ENCODE peak calls at places on chromosomes 13 and 19, in four cellular contexts. O, G, B and T are unnamed samples.

GRCh38 chr13:25447396-25447795 is 75.6 kb downstream of the ATP8A2 start:
- DNase-seq in B (no peak), G (no peak), O (no peak), T (no peak)

GRCh38 chr13:101434486-101434885 is 18.0 kb upstream of the ITGBL1 start:
- DNase-seq in B (no peak), O (no peak), G (no peak), T (no peak)

GRCh38 chr13:93603043-93603442 is 376.4 kb downstream of the GPC6 start:
- DNase-seq in B (peak), G (no peak), O (peak), T (no peak)

GRCh38 chr13:31610270-31610998 is 128.9 kb upstream of the RXFP2 start:
- DNase-seq in B (no peak), G (no peak), O (no peak), T (no peak)

GRCh38 chr19:48596679-48597465 is 9.7 kb upstream of the SPACA4 start:
- DNase-seq in B (no peak), O (no peak), G (no peak), T (no peak)

GRCh38 chr13:24053505-24054251 is 106.8 kb upstream of the SPATA13 start:
- DNase-seq in B (peak), O (peak), G (peak), T (peak)

GRCh38 chr19:11191273-11191755 is 6.0 kb downstream of the KANK2 start:
- DNase-seq in B (peak), G (no peak), O (peak), T (no peak)

GRCh38 chr19:3365447-3366103 is 808 bp upstream of the NFIC start:
- DNase-seq in O (peak), G (peak), B (peak), T (no peak)

GRCh38 chr19:47379398-47379938 is 30.4 kb downstream of the DHX34 start:
- DNase-seq in B (no peak), O (no peak), G (no peak), T (no peak)

GRCh38 chr19:42287017-42287825 is 14.7 kb upstream of the PRR19 start:
- DNase-seq in G (no peak), B (no peak), O (no peak), T (no peak)

GRCh38 chr19:41934849-41935374 is 6.7 kb upstream of the ERFL start:
- DNase-seq in O (no peak), G (peak), B (peak), T (peak)

GRCh38 chr19:31648347-31648746 is 299.1 kb upstream of the TSHZ3 start:
- DNase-seq in G (no peak), O (no peak), B (no peak), T (no peak)

GRCh38 chr19:58157045-58157728 is 6.6 kb upstream of the ZNF329 start:
- DNase-seq in B (no peak), O (peak), G (no peak), T (no peak)
- H2AFZ ChIP-seq in B (no peak), O (no peak), G (no peak), T (no peak)

GRCh38 chr19:6458695-6459355 is 767 bp downstream of the SLC25A23 start:
- DNase-seq in O (no peak), B (peak), G (no peak), T (no peak)
- TF ChIP-seq EZH2 in O (no peak), B (no peak), G (no peak), T (no peak)

GRCh38 chr19:16078759-16079707 is 2.7 kb downstream of the TPM4 start:
- DNase-seq in B (peak), G (peak), O (peak), T (peak)
- H3K4me3 ChIP-seq in B (peak), G (peak), O (peak), T (peak)

GRCh38 chr13:44434441-44435141 is 61.0 kb downstream of the SERP2 start:
- DNase-seq in G (no peak), O (no peak), B (no peak), T (no peak)
- H2AFZ ChIP-seq in G (no peak), O (no peak), B (peak), T (peak)

GRCh38 chr19:17680235-17680722 is 7.9 kb downstream of the UNC13A start:
- DNase-seq in G (peak), O (peak), B (peak), T (no peak)
- TF ChIP-seq EZH2 in G (no peak), O (peak), B (no peak), T (no peak)

GRCh38 chr19:8335343-8336071 is 7.6 kb downstream of the KANK3 start:
- DNase-seq in O (peak), G (no peak), B (peak), T (no peak)

GRCh38 chr19:8334458-8335342 is 8.4 kb downstream of the KANK3 start:
- DNase-seq in B (peak), G (peak), O (peak), T (no peak)

GRCh38 chr19:8332976-8333770 is 9.9 kb downstream of the KANK3 start:
- DNase-seq in B (peak), O (peak), G (no peak), T (no peak)

GRCh38 chr19:8336072-8336569 is 6.9 kb downstream of the KANK3 start:
- DNase-seq in O (peak), B (no peak), G (no peak), T (no peak)

DNA sequence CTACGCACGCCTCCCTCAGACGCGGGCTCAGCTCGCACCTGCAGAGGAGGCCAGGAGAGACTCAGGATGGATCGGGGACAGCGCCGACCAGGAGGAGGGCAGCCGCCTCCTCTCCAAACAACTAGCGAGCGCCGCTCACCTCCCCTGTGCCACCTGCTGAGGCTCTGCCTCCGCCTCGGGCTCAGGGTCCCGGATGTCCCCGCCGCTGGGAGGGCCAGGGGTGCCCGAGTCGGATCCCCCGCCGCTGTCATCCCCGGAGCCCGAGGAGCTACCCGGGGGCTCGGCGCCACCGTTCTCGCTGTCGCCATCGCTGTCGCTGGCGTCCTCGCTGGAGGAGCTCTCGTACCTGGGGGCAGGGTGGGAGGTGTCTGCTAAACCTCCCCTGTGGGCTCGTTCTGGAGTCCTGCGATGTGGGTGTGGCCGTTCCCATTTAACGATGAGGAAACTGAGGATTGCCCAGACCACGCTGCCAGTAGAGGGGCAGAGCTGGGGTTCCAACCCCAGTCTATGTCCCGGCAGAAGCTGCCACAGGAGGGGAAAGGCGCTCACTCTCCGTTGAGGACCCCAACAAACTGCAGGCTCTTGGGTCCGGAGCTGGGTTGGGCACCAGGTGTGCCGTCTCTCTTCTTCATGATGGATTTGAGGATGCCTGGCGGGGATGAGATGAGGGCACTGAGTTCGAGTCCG is 9.1 kb downstream of the KANK3 start:
- DNase-seq in O (no peak), G (no peak), B (no peak), T (no peak)
- H3K4me3 ChIP-seq in O (no peak), G (peak), B (no peak), T (no peak)

DNA sequence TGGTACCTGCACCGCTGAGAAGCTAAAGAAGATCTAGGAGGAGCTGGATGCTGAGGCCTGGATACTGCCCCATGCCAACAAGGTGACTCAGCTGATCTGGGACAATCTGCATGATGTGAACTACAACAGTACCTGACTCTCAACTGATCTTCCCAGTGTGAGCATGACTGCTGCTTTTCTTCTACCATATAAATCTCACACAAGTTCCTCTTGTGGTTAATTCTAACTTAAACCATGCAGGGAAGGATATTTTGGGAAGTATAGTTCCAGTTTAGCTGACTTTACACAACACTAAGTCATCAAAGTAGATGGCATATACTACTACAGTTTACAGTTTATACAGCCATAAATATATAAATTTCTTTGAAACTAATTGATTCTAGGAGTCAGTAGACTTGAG is 91.9 kb downstream of the SLAIN1 start:
- DNase-seq in O (no peak), B (no peak), G (no peak), T (no peak)
- H2AFZ ChIP-seq in O (no peak), B (no peak), G (no peak), T (no peak)

GRCh38 chr19:43775299-43775890 is 5.4 kb downstream of the KCNN4 start:
- DNase-seq in O (no peak), G (no peak), B (no peak), T (no peak)

GRCh38 chr19:43773725-43774102 is 7.1 kb downstream of the KCNN4 start:
- DNase-seq in B (no peak), G (no peak), O (no peak), T (no peak)

GRCh38 chr19:43777163-43777700 is 3.5 kb downstream of the KCNN4 start:
- DNase-seq in O (peak), B (peak), G (no peak), T (peak)

GRCh38 chr19:43776285-43776684 is 4.5 kb downstream of the KCNN4 start:
- DNase-seq in B (no peak), G (no peak), O (no peak), T (no peak)

GRCh38 chr19:43774103-43774939 is 6.5 kb downstream of the KCNN4 start:
- DNase-seq in O (no peak), B (peak), G (no peak), T (no peak)
- TF ChIP-seq EZH2 in O (no peak), B (no peak), G (no peak), T (no peak)